ENCODE peak calls at places on chromosomes 5 and 9, in seven cellular contexts. E is left lung, X is MM.1S, Q is cardiac muscle cell, G is lower lobe of right lung, W is AG04450, P is keratinocyte. R is an unnamed sample.

GRCh38 chr5:146042628-146043279 is 62.6 kb downstream of the PLAC8L1 start:
- DNase-seq in P (peak; percentile 61), Q (no peak), G (no peak), X (no peak), W (peak; percentile 27), E (no peak), R (no peak)

GRCh38 chr9:132169672-132170392 is 8.0 kb downstream of the NTNG2 start:
- DNase-seq in P (peak; percentile 13), E (peak; percentile 93), Q (peak; percentile 82), G (peak; percentile 74), X (peak; percentile 39), W (peak; percentile 8), R (no peak)

GRCh38 chr5:33981408-33982171 is 2.9 kb downstream of the SLC45A2 start:
- DNase-seq in W (no peak), X (no peak), G (no peak), P (no peak), E (no peak), Q (no peak), R (no peak)

GRCh38 chr5:140194662-140195061 is 19.7 kb downstream of the CYSTM1 start:
- DNase-seq in X (no peak), W (no peak), Q (no peak), E (no peak), P (no peak), G (no peak), R (no peak)

GRCh38 chr5:169765176-169765575 is 128.1 kb downstream of the DOCK2 start:
- DNase-seq in G (no peak), X (no peak), Q (peak; percentile 44), E (no peak), W (no peak), P (peak; percentile 66), R (no peak)

GRCh38 chr5:127419858-127420257 is 97.6 kb upstream of the PRRC1 start:
- DNase-seq in G (no peak), Q (no peak), E (no peak), P (no peak), X (no peak), W (no peak), R (no peak)

GRCh38 chr9:18982246-18982589 is 50.8 kb downstream of the SAXO1 start:
- DNase-seq in P (no peak), Q (no peak), W (no peak), X (no peak), E (no peak), G (no peak), R (no peak)

GRCh38 chr5:143713331-143714032 is 98.5 kb upstream of the HMHB1 start:
- DNase-seq in G (no peak), Q (no peak), E (no peak), X (no peak), P (no peak), W (no peak), R (no peak)

GRCh38 chr5:133071983-133072531 is 20.2 kb downstream of the HSPA4 start:
- DNase-seq in Q (no peak), G (no peak), P (no peak), X (no peak), E (no peak), W (no peak), R (no peak)

GRCh38 chr9:87035868-87036267 is 88.6 kb upstream of the GAS1 start:
- DNase-seq in E (no peak), Q (no peak), P (no peak), W (no peak), G (no peak), X (no peak), R (no peak)

GRCh38 chr5:14894748-14895147 is 23.2 kb upstream of the ANKH start:
- DNase-seq in Q (no peak), X (no peak), G (no peak), W (no peak), P (no peak), E (no peak), R (no peak)
- H3K4me3 ChIP-seq in Q (no peak overlapping the region), X (no peak overlapping the region), G (no peak overlapping the region), W (no peak overlapping the region), P (no peak overlapping the region), E (no peak overlapping the region), R (no peak overlapping the region)

GRCh38 chr5:177590406-177590805 is 1.6 kb upstream of the TMED9 start:
- DNase-seq in E (no peak), Q (no peak), P (no peak), G (no peak), W (no peak), X (no peak), R (no peak)
- H3K27me3 ChIP-seq in E (peaks cover 24% of the 10 kb centered on the region), Q (peaks cover 35% of the 10 kb centered on the region), P (no peaks in the 10 kb centered on the region), G (peaks cover 14% of the 10 kb centered on the region), W (peaks cover 14% of the 10 kb centered on the region), X (peaks cover 39% of the 10 kb centered on the region), R (no peaks in the 10 kb centered on the region)

DNA sequence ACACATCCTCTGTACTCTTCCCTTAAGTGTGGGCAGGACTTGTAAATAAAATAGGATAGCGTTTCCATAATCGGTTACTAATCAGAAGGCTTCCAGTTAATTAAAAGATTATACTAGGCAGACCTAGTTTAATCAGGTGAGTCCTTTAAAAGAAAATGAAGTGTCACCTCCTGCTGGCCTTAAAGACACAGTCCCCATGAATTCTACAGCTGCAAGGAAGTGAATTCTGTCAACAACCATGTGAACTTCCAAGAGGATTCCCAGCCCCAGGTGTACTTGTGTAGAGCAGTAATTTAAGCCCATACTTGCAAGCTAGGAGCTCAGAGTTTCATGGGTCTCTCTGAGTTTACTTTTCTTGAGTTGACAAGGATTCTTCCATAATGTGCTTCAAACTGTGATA is 918.3 kb downstream of the DTWD2 start:
- DNase-seq in G (no peak), X (no peak), P (no peak), W (no peak), Q (no peak), E (no peak), R (no peak)
- TF ChIP-seq CTCF in G (no peak), X (no peak), P (no peak), W (no peak), Q (no peak), E (no peak), R (no peak)

GRCh38 chr9:26775405-26775804 is 117.2 kb downstream of the CAAP1 start:
- DNase-seq in E (no peak), G (no peak), Q (no peak), P (no peak), X (no peak), W (no peak), R (no peak)
- H3K4me3 ChIP-seq in E (no peak overlapping the region), G (no peak overlapping the region), Q (no peak overlapping the region), P (no peak overlapping the region), X (no peak overlapping the region), W (no peak overlapping the region), R (no peak overlapping the region)

DNA sequence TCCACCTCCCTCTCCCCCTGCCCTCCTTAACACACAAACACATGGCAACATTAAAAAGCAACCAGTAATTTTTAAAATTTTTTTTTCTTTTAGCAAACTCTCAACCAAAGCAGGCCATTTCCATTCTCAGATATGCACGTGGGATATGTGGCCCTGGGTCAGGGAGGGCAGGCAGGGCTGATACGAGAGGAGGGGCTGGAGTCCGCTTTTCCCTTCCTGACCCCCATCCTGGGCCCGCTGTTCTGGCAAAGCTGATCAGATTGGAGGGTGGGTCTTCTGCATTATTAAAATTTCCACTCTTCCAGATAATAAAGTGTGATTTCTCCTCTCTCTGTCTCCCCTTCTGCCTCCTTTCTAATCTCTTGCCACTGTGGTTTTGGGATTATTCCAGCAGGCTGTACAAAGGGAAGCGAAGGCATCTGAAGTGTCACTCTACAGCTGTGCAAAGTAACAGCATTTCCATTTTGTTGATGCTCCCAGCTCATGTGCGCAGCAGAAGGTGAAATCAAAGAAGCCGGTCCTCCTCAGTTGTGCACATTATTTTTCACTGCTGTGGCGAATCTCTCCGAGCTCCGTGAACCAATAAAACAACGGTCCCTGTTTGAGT is 12.0 kb downstream of the IRX1 start:
- DNase-seq in Q (no peak), P (no peak), G (no peak), X (no peak), E (peak; percentile 18), W (no peak), R (no peak)
- H3K27me3 ChIP-seq in Q (peaks cover 27% of the 10 kb centered on the region), P (no peaks in the 10 kb centered on the region), G (peaks cover 48% of the 10 kb centered on the region), X (no peaks in the 10 kb centered on the region), E (peaks cover 79% of the 10 kb centered on the region), W (peaks cover 7% of the 10 kb centered on the region), R (no peaks in the 10 kb centered on the region)

GRCh38 chr5:38107096-38107495 is 151.3 kb upstream of the EGFLAM start:
- DNase-seq in Q (no peak), W (no peak), E (no peak), P (no peak), G (no peak), X (no peak), R (no peak)
- TF ChIP-seq CTCF in Q (no peak), W (no peak), E (no peak), P (no peak), G (no peak), X (no peak), R (no peak)